ENCODE peak calls at places on chromosomes 12 and 14, in four cellular contexts. R is K562, E is GM12878, P is H1. N is an unnamed sample.

GRCh38 chr12:75634244-75635222 is 123.1 kb upstream of the KRR1 start:
- DNase-seq in R (no peak), E (no peak), P (no peak), N (no peak)

GRCh38 chr14:100022772-100023451 is 42.3 kb upstream of the EVL start:
- DNase-seq in R (no peak), E (no peak), P (no peak), N (peak; percentile 59)

GRCh38 chr14:74514471-74514932 is 20.9 kb downstream of the ISCA2 start:
- DNase-seq in R (no peak), E (no peak), P (no peak), N (peak; percentile 52)

GRCh38 chr12:121530600-121531355 is 50.0 kb downstream of the KDM2B start:
- DNase-seq in R (peak; percentile 57), E (no peak), P (no peak), N (peak; percentile 88)

GRCh38 chr14:100093322-100093721 is 28.1 kb downstream of the EVL start:
- DNase-seq in R (no peak), E (no peak), P (no peak), N (no peak)

GRCh38 chr12:77485961-77486579 is 344.6 kb upstream of the NAV3 start:
- DNase-seq in R (no peak), E (no peak), P (no peak), N (no peak)

GRCh38 chr12:89618113-89618862 is 90.3 kb downstream of the ATP2B1 start:
- DNase-seq in R (no peak), E (no peak), P (no peak), N (no peak)

GRCh38 chr12:104243971-104244370 is 28.4 kb downstream of the TXNRD1 start:
- DNase-seq in R (no peak), E (no peak), P (peak; percentile 16), N (no peak)

GRCh38 chr12:111758120-111758561 is 8.6 kb upstream of the ALDH2 start:
- DNase-seq in R (no peak), E (no peak), P (peak; percentile 54), N (no peak)

GRCh38 chr14:74620497-74620921 is 8.5 kb upstream of the LTBP2 start:
- DNase-seq in R (peak; percentile 62), E (no peak), P (no peak), N (peak; percentile 95)

GRCh38 chr12:90036641-90037040 is 328.0 kb upstream of the ATP2B1 start:
- DNase-seq in R (no peak), E (no peak), P (no peak), N (peak; percentile 62)

GRCh38 chr14:22560638-22561365 is 28.2 kb downstream of the DAD1 start:
- DNase-seq in R (peak; percentile 19), E (no peak), P (no peak), N (no peak)

GRCh38 chr14:104295681-104296387 is 157.4 kb downstream of the KIF26A start:
- DNase-seq in R (no peak), E (no peak), P (no peak), N (no peak)

GRCh38 chr12:31835276-31835882 is 106.6 kb upstream of the AMN1 start:
- DNase-seq in R (no peak), E (no peak), P (no peak), N (no peak)

GRCh38 chr12:120979220-120979861 is 998 bp downstream of the HNF1A start:
- DNase-seq in R (no peak), E (no peak), P (no peak), N (no peak)

GRCh38 chr12:56677680-56678079 is 10.4 kb downstream of the PTGES3 start:
- DNase-seq in R (no peak), E (no peak), P (no peak), N (no peak)

GRCh38 chr14:94575730-94576585 is 5.3 kb upstream of the SERPINA5 start:
- DNase-seq in R (no peak), E (no peak), P (no peak), N (peak; percentile 21)

GRCh38 chr12:45729233-45730115 is at the start of gene ARID2:
- DNase-seq in R (peak; percentile 46), E (no peak), P (peak; percentile 60), N (peak; percentile 67)

GRCh38 chr12:104749555-104749954 is 208.5 kb downstream of the SLC41A2 start:
- DNase-seq in R (no peak), E (no peak), P (no peak), N (no peak)

GRCh38 chr12:108671110-108671509 is 37.4 kb upstream of the SELPLG start:
- DNase-seq in R (no peak), E (no peak), P (no peak), N (no peak)

GRCh38 chr12:108666326-108666995 is 32.8 kb upstream of the SELPLG start:
- DNase-seq in R (no peak), E (no peak), P (no peak), N (peak; percentile 51)

GRCh38 chr12:108667349-108667748 is 33.7 kb upstream of the SELPLG start:
- DNase-seq in R (no peak), E (no peak), P (no peak), N (no peak)

GRCh38 chr12:108670066-108670631 is 36.5 kb upstream of the SELPLG start:
- DNase-seq in R (no peak), E (no peak), P (no peak), N (no peak)

DNA sequence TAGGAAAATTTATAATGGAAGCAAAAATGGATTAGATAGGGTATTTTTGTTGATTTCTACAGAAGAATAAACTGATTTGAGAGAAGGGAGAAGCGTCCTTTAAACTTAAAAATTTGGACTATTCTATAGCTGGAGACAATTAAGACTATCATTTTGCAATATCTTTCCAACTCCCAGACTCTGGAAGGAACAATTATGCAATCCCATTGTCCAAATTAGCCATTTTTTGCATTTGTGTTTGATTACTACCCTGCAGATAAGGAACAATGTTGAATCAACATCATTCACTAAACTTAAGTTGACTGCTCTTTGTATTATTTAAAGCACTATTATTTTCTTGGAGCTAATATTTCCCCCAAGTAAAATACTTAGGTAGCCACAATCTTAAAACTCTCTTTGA is 34.8 kb upstream of the SELPLG start:
- DNase-seq in R (no peak), E (no peak), P (no peak), N (no peak)
- TF ChIP-seq CHD1 in R (no peak), E (no peak), P (no peak), N (no peak)

DNA sequence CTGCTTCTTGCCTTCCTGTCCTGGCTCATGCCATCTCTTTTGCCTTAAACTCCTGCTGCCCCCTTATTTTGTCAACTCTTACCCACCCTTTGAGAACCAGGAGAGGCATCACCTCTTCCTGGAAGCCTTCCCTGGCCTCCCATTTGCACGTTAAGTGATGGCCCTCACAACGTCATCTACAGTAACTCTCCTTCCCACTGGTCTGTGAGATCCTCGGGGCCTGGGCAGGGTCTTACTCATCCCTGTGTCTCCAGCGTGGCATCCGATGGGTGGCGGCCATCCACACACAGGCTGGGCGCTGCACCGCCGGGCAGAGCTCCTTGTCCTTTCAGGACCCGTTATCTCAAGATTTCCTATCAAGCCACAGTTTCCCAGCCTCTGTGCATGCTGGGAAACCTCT is 16.8 kb upstream of the CACNA2D4 start:
- DNase-seq in R (no peak), E (no peak), P (peak; percentile 33), N (no peak)
- H3K27ac ChIP-seq in R (no peak overlapping the region), E (no peak overlapping the region), P (no peak overlapping the region), N (no peak overlapping the region)

DNA sequence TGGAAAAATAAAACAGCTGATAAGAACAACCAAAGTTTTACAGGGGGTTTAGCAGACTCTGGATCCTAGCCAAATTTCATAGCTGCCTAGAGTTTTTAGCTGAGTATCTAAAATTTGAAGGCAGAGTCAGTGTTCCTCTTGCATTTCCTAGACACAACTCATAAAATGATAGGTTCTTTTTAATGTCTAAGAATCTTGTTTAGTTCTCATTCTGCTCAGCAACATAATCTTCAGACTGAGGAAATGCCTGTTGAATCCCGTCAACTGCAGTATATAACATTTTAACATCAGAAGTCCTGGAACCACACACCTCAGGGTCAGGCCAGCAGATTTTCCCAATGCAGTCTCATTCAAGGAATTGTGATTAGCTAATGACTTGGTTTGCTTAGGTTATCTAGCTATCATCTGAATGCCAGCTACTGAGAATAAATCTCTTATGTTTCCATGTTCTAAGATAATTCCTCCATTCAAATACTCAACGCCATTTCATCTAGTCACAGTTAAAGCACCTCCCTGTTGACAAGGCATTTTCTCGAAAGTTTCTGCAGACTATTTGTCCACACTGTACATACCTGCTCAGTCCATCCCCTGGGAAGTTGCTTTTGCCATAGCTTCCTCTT is 411.6 kb downstream of the BCAT1 start:
- DNase-seq in R (no peak), E (no peak), P (no peak), N (no peak)
- TF ChIP-seq CHD1 in R (no peak), E (no peak), P (no peak), N (no peak)

DNA sequence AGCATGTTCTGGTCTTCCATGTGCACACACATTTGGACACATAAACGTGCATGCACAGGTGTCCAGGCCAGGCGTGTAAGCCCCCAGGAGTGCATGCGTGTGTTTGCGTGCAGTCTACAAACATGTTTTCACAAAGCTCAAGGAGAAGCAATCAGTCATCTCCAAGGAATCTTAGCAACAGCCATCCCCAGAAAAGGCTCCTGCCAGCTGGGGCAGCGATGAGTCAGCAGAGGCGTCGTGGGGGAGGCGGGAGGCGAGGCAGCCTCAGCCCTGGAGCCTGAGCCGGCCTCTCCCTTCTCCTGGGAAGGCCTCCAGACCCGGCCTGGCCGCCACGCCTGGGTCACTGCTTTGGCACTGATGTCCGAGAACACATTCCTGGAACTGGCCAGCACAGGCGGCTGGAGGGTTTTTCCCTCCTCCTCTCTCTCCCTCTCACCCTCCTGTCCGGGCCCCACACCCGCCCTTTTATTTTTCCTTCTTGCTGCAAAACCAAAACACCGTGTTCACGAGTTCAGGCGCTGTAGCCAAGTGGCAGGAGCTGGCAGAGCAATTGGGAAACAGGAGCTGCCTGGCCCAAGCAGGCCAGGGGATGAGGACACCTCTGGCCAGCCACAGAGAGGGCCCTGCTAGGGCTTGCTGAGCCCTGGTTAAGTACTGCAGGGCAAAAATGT is 92.7 kb downstream of the LRRC74A start:
- DNase-seq in R (peak; percentile 82), E (no peak), P (no peak), N (peak; percentile 99)
- H3K27ac ChIP-seq in R (peak overlapping the region; percentile 62), E (no peak overlapping the region), P (peak overlapping the region; percentile 53), N (peak overlapping the region; percentile 97)

GRCh38 chr12:5085896-5086295 is 42.2 kb downstream of the KCNA5 start:
- DNase-seq in R (no peak), E (no peak), P (no peak), N (peak; percentile 97)

GRCh38 chr12:5094550-5094949 is 50.9 kb downstream of the KCNA5 start:
- DNase-seq in R (no peak), E (no peak), P (no peak), N (peak; percentile 29)

GRCh38 chr12:5087831-5088554 is 44.3 kb downstream of the KCNA5 start:
- DNase-seq in R (no peak), E (no peak), P (no peak), N (no peak)

GRCh38 chr12:5083955-5084849 is 40.5 kb downstream of the KCNA5 start:
- DNase-seq in R (peak; percentile 43), E (peak; percentile 23), P (peak; percentile 65), N (peak; percentile 71)

GRCh38 chr12:5088586-5089264 is 45.0 kb downstream of the KCNA5 start:
- DNase-seq in R (no peak), E (no peak), P (no peak), N (peak; percentile 91)
- TF ChIP-seq CHD1 in R (no peak), E (no peak), P (no peak), N (no peak)

GRCh38 chr12:101459642-101460346 is 15.3 kb upstream of the SPIC start:
- DNase-seq in R (no peak), E (no peak), P (no peak), N (peak; percentile 39)
- H3K27ac ChIP-seq in R (no peak overlapping the region), E (no peak overlapping the region), P (no peak overlapping the region), N (no peak overlapping the region)

GRCh38 chr12:19542606-19543005 is 103.3 kb downstream of the AEBP2 start:
- DNase-seq in R (no peak), E (no peak), P (no peak), N (no peak)
- TF ChIP-seq CHD1 in R (no peak), E (no peak), P (no peak), N (no peak)